ENCODE peak calls at places on chromosomes 4 and X, in eight cellular contexts. E is PC-9, H is fibroblast of lung, K is neural progenitor cell, T is OCI-LY7, P is hepatocyte, W is endothelial cell of umbilical vein, C is H1. S is an unnamed sample.

GRCh38 chrX:151000901-151001301 is 17.8 kb downstream of the HMGB3 start:
- DNase-seq in E (no peak), H (no peak), K (no peak), T (no peak), P (no peak), W (no peak), C (no peak), S (no peak)

GRCh38 chr4:53196872-53197759 is 168.7 kb downstream of the SCFD2 start:
- DNase-seq in E (no peak), H (peak; percentile 74), K (peak; percentile 75), T (peak; percentile 80), P (peak; percentile 84), W (peak; percentile 84), C (no peak), S (peak; percentile 85)

GRCh38 chr4:48203819-48204218 is 65.8 kb downstream of the TEC start:
- DNase-seq in E (no peak), H (no peak), K (no peak), T (no peak), P (no peak), W (no peak), C (no peak), S (no peak)

GRCh38 chrX:141375011-141375730 is 132.9 kb upstream of the SPANXC start:
- DNase-seq in E (no peak), H (no peak), K (no peak), T (no peak), P (no peak), W (no peak), C (no peak), S (no peak)

GRCh38 chrX:47674776-47675175 is 15.8 kb upstream of the UXT start:
- DNase-seq in E (no peak), H (no peak), K (no peak), T (no peak), P (no peak), W (no peak), C (no peak), S (no peak)

GRCh38 chr4:128512767-128513322 is 225.2 kb upstream of the PGRMC2 start:
- DNase-seq in E (no peak), H (peak; percentile 26), K (no peak), T (no peak), P (no peak), W (peak; percentile 19), C (no peak), S (peak; percentile 33)

GRCh38 chrX:119570351-119570835 is 4.0 kb upstream of the UBE2A start:
- DNase-seq in E (no peak), H (no peak), K (no peak), T (no peak), P (no peak), W (no peak), C (no peak), S (peak; percentile 5)

GRCh38 chrX:68186552-68187262 is 246.6 kb downstream of the OPHN1 start:
- DNase-seq in E (no peak), H (peak; percentile 17), K (no peak), T (no peak), P (no peak), W (peak; percentile 26), C (no peak), S (no peak)

GRCh38 chr4:92104506-92104905 is 199.3 kb upstream of the GRID2 start:
- DNase-seq in E (no peak), H (no peak), K (no peak), T (no peak), P (no peak), W (no peak), C (no peak), S (no peak)

GRCh38 chr4:25795566-25796454 is 67.0 kb downstream of the SEL1L3 start:
- DNase-seq in E (no peak), H (peak; percentile 91), K (peak; percentile 92), T (no peak), P (peak; percentile 48), W (no peak), C (peak; percentile 53), S (peak; percentile 78)

GRCh38 chr4:27148211-27148895 is 287.7 kb downstream of the STIM2 start:
- DNase-seq in E (no peak), H (peak; percentile 23), K (no peak), T (no peak), P (no peak), W (no peak), C (no peak), S (no peak)

GRCh38 chrX:66914082-66914481 is 275.2 kb upstream of the EDA2R start:
- DNase-seq in E (no peak), H (no peak), K (peak; percentile 3), T (no peak), P (peak; percentile 71), W (no peak), C (no peak), S (peak; percentile 57)

GRCh38 chr4:17027495-17027894 is 129.1 kb upstream of the LDB2 start:
- DNase-seq in E (no peak), H (peak; percentile 98), K (no peak), T (no peak), P (no peak), W (peak; percentile 87), C (no peak), S (no peak)

GRCh38 chr4:6942238-6942800 is 32.7 kb downstream of the TBC1D14 start:
- DNase-seq in E (peak; percentile 53), H (peak; percentile 95), K (no peak), T (peak; percentile 54), P (peak; percentile 87), W (peak; percentile 79), C (no peak), S (no peak)

GRCh38 chrX:72142094-72142843 is 10.6 kb upstream of the RTL5 start:
- DNase-seq in E (no peak), H (peak; percentile 60), K (peak; percentile 78), T (no peak), P (peak; percentile 26), W (no peak), C (no peak), S (peak; percentile 16)

GRCh38 chrX:45758319-45758718 is 557.6 kb upstream of the DIPK2B start:
- DNase-seq in E (no peak), H (peak; percentile 96), K (no peak), T (no peak), P (no peak), W (peak; percentile 86), C (no peak), S (no peak)

GRCh38 chr4:158008551-158009218 is 164.1 kb downstream of the GASK1B start:
- DNase-seq in E (no peak), H (peak; percentile 91), K (no peak), T (no peak), P (no peak), W (peak; percentile 88), C (no peak), S (no peak)
- H2AFZ ChIP-seq in E (no peak overlapping the region), H (peak overlapping the region; percentile 57), K (no peak overlapping the region), T (no peak overlapping the region), P (no peak overlapping the region), W (peak overlapping the region; percentile 14), C (no peak overlapping the region), S (peak overlapping the region; percentile 70)

GRCh38 chrX:41802958-41803357 is 79.0 kb downstream of the GPR82 start:
- DNase-seq in E (no peak), H (no peak), K (peak; percentile 22), T (no peak), P (no peak), W (no peak), C (peak; percentile 5), S (peak; percentile 44)
- TF ChIP-seq CTCF in E (no peak), H (no peak), K (no peak), T (no peak), P (no peak), W (no peak), C (no peak), S (peak; percentile 41)

DNA sequence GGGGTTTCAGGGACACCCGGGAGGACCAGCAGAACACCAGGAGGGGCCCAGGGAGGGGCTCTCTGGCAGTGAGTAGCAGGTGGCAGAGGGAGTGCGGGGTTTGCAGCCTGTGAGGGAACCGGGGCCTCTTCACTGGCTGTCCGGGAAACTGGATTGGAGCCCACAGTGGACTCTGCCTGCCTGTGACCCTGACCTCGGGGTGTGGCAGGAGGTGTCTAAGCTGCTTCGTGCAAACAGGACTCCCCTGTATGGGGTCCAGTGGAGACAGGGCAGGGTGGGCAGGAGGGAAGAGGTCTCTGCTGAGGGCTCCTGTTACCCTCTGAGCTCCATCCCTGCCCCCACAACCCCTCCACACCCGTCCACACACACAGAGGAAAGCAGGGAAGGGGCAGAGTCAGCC is 50.1 kb downstream of the FAM53A start:
- DNase-seq in E (no peak), H (no peak), K (no peak), T (no peak), P (no peak), W (no peak), C (no peak), S (no peak)
- H2AFZ ChIP-seq in E (no peak overlapping the region), H (no peak overlapping the region), K (no peak overlapping the region), T (no peak overlapping the region), P (no peak overlapping the region), W (no peak overlapping the region), C (no peak overlapping the region), S (no peak overlapping the region)

DNA sequence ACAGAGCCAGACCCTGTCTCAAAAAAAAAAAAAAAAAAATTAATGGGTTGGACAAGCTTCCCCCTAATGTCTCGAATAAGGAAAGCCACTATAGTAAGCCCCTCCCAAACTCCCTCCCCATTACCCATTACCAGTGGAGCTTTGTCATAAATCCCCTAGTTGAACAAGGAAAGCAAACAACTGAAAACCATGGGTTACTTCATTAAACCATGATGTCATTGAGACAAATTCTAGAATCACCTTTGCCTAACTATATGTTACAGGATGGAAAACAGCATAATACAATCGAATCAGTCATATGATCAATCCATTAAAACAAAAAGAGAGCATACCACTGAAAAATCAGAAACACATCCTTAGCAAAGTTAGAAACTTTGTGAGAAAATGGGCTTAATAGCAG is 8.2 kb downstream of the ARAP2 start:
- DNase-seq in E (no peak), H (no peak), K (no peak), T (no peak), P (no peak), W (no peak), C (no peak), S (no peak)
- TF ChIP-seq CTCF in E (no peak), H (no peak), K (no peak), T (no peak), P (no peak), W (no peak), C (no peak), S (no peak)

GRCh38 chr4:76420901-76421581 is at the start of gene CCDC158:
- DNase-seq in E (no peak), H (peak; percentile 36), K (no peak), T (no peak), P (no peak), W (no peak), C (no peak), S (peak; percentile 50)
- H2AFZ ChIP-seq in E (no peak within 1 kb of the TSS), H (peak within 1 kb of the TSS; percentile 5), K (no peak within 1 kb of the TSS), T (no peak within 1 kb of the TSS), P (no peak within 1 kb of the TSS), W (peak within 1 kb of the TSS; percentile 67), C (peak within 1 kb of the TSS; percentile 89), S (peak within 1 kb of the TSS; percentile 85)

GRCh38 chr4:84493092-84493850 is 5.8 kb downstream of the NKX6-1 start:
- DNase-seq in E (no peak), H (peak; percentile 42), K (peak; percentile 90), T (no peak), P (peak; percentile 58), W (no peak), C (no peak), S (peak; percentile 90)
- TF ChIP-seq CTCF in E (no peak), H (no peak), K (peak; percentile 44), T (no peak), P (peak; percentile 26), W (peak; percentile 33), C (no peak), S (no peak)

S was measured in GM23338.